ENCODE peak calls at places on chromosomes 6 and 20, in ten cellular contexts. One of them, this sample, is unnamed. For H3K9me3, the result is how much of the 10 kb centered on the place peaks cover.

GRCh38 chr6:1641391-1641790 is 31.7 kb downstream of the FOXC1 start:
- DNase-seq in AG04450: no peak
- DNase-seq in OCI-LY7: no peak
- DNase-seq in fibroblast of lung: no peak
- DNase-seq in A549: no peak
- DNase-seq in cardiac muscle cell: no peak
- DNase-seq in heart left ventricle: no peak
- DNase-seq in adrenal gland: peak
- DNase-seq in psoas muscle: no peak
- DNase-seq in IMR-90: no peak
- DNase-seq in this sample: no peak

GRCh38 chr6:157707576-157707975 is 115.5 kb upstream of the SNX9 start:
- DNase-seq in AG04450: no peak
- DNase-seq in OCI-LY7: no peak
- DNase-seq in fibroblast of lung: no peak
- DNase-seq in A549: no peak
- DNase-seq in cardiac muscle cell: no peak
- DNase-seq in heart left ventricle: no peak
- DNase-seq in adrenal gland: no peak
- DNase-seq in psoas muscle: no peak
- DNase-seq in IMR-90: no peak
- DNase-seq in this sample: no peak

GRCh38 chr6:56865081-56865875 is 89.6 kb upstream of the BEND6 start:
- DNase-seq in AG04450: no peak
- DNase-seq in OCI-LY7: no peak
- DNase-seq in fibroblast of lung: no peak
- DNase-seq in A549: no peak
- DNase-seq in cardiac muscle cell: no peak
- DNase-seq in heart left ventricle: no peak
- DNase-seq in adrenal gland: no peak
- DNase-seq in psoas muscle: no peak
- DNase-seq in IMR-90: no peak
- DNase-seq in this sample: no peak

GRCh38 chr20:1800777-1801176 is 94.4 kb upstream of the SIRPA start:
- DNase-seq in AG04450: no peak
- DNase-seq in OCI-LY7: no peak
- DNase-seq in fibroblast of lung: peak
- DNase-seq in A549: peak
- DNase-seq in cardiac muscle cell: peak
- DNase-seq in heart left ventricle: no peak
- DNase-seq in adrenal gland: no peak
- DNase-seq in psoas muscle: no peak
- DNase-seq in IMR-90: peak
- DNase-seq in this sample: no peak

GRCh38 chr6:135176464-135176863 is 4.6 kb upstream of the MYB start:
- DNase-seq in AG04450: no peak
- DNase-seq in OCI-LY7: peak
- DNase-seq in fibroblast of lung: no peak
- DNase-seq in A549: no peak
- DNase-seq in cardiac muscle cell: no peak
- DNase-seq in heart left ventricle: no peak
- DNase-seq in adrenal gland: no peak
- DNase-seq in psoas muscle: no peak
- DNase-seq in IMR-90: no peak
- DNase-seq in this sample: no peak

GRCh38 chr6:111090766-111091165 is 3.5 kb downstream of the SLC16A10 start:
- DNase-seq in AG04450: no peak
- DNase-seq in OCI-LY7: no peak
- DNase-seq in fibroblast of lung: no peak
- DNase-seq in A549: no peak
- DNase-seq in cardiac muscle cell: no peak
- DNase-seq in heart left ventricle: no peak
- DNase-seq in adrenal gland: no peak
- DNase-seq in psoas muscle: no peak
- DNase-seq in IMR-90: no peak
- DNase-seq in this sample: no peak

GRCh38 chr20:60240986-60241385 is 282.8 kb downstream of the CDH26 start:
- DNase-seq in AG04450: no peak
- DNase-seq in OCI-LY7: no peak
- DNase-seq in fibroblast of lung: no peak
- DNase-seq in A549: no peak
- DNase-seq in cardiac muscle cell: no peak
- DNase-seq in heart left ventricle: no peak
- DNase-seq in adrenal gland: no peak
- DNase-seq in psoas muscle: no peak
- DNase-seq in IMR-90: no peak
- DNase-seq in this sample: no peak

GRCh38 chr6:15512126-15512525 is 150.7 kb downstream of the DTNBP1 start:
- DNase-seq in AG04450: no peak
- DNase-seq in OCI-LY7: peak
- DNase-seq in fibroblast of lung: no peak
- DNase-seq in A549: peak
- DNase-seq in cardiac muscle cell: peak
- DNase-seq in heart left ventricle: no peak
- DNase-seq in adrenal gland: no peak
- DNase-seq in psoas muscle: no peak
- DNase-seq in IMR-90: no peak
- DNase-seq in this sample: no peak

GRCh38 chr6:117079946-117080345 is 185.4 kb upstream of the VGLL2 start:
- DNase-seq in AG04450: no peak
- DNase-seq in OCI-LY7: no peak
- DNase-seq in fibroblast of lung: no peak
- DNase-seq in A549: no peak
- DNase-seq in cardiac muscle cell: no peak
- DNase-seq in heart left ventricle: no peak
- DNase-seq in adrenal gland: no peak
- DNase-seq in psoas muscle: no peak
- DNase-seq in IMR-90: no peak
- DNase-seq in this sample: no peak

GRCh38 chr6:170160031-170160627 is 130.7 kb downstream of the DLL1 start:
- DNase-seq in AG04450: no peak
- DNase-seq in OCI-LY7: peak
- DNase-seq in fibroblast of lung: no peak
- DNase-seq in A549: no peak
- DNase-seq in cardiac muscle cell: no peak
- DNase-seq in heart left ventricle: no peak
- DNase-seq in adrenal gland: no peak
- DNase-seq in psoas muscle: no peak
- DNase-seq in IMR-90: no peak
- DNase-seq in this sample: peak

GRCh38 chr6:131982740-131983259 is 31.6 kb upstream of the CCN2 start:
- DNase-seq in AG04450: peak
- DNase-seq in OCI-LY7: no peak
- DNase-seq in fibroblast of lung: peak
- DNase-seq in A549: no peak
- DNase-seq in cardiac muscle cell: no peak
- DNase-seq in heart left ventricle: no peak
- DNase-seq in adrenal gland: no peak
- DNase-seq in psoas muscle: no peak
- DNase-seq in IMR-90: peak
- DNase-seq in this sample: no peak

GRCh38 chr20:2800590-2801458 is at the start of gene CPXM1:
- DNase-seq in AG04450: no peak
- DNase-seq in OCI-LY7: no peak
- DNase-seq in fibroblast of lung: no peak
- DNase-seq in A549: no peak
- DNase-seq in cardiac muscle cell: peak
- DNase-seq in heart left ventricle: no peak
- DNase-seq in adrenal gland: no peak
- DNase-seq in psoas muscle: no peak
- DNase-seq in IMR-90: no peak
- DNase-seq in this sample: no peak

GRCh38 chr6:85354761-85355618 is 94.9 kb upstream of the NT5E start:
- DNase-seq in AG04450: peak
- DNase-seq in OCI-LY7: peak
- DNase-seq in fibroblast of lung: peak
- DNase-seq in A549: peak
- DNase-seq in cardiac muscle cell: peak
- DNase-seq in heart left ventricle: peak
- DNase-seq in adrenal gland: peak
- DNase-seq in psoas muscle: peak
- DNase-seq in IMR-90: peak
- DNase-seq in this sample: peak

GRCh38 chr20:35641743-35642142 is 23.0 kb downstream of the CPNE1 start:
- DNase-seq in AG04450: no peak
- DNase-seq in OCI-LY7: no peak
- DNase-seq in fibroblast of lung: no peak
- DNase-seq in A549: no peak
- DNase-seq in cardiac muscle cell: no peak
- DNase-seq in heart left ventricle: no peak
- DNase-seq in adrenal gland: no peak
- DNase-seq in psoas muscle: no peak
- DNase-seq in IMR-90: no peak
- DNase-seq in this sample: no peak

GRCh38 chr6:51531623-51532022 is 555.8 kb downstream of the PKHD1 start:
- DNase-seq in AG04450: no peak
- DNase-seq in OCI-LY7: no peak
- DNase-seq in fibroblast of lung: no peak
- DNase-seq in A549: no peak
- DNase-seq in cardiac muscle cell: no peak
- DNase-seq in heart left ventricle: no peak
- DNase-seq in adrenal gland: no peak
- DNase-seq in psoas muscle: no peak
- DNase-seq in IMR-90: no peak
- DNase-seq in this sample: no peak
- TF ChIP-seq CTCF in AG04450: no peak
- TF ChIP-seq CTCF in OCI-LY7: peak
- TF ChIP-seq CTCF in fibroblast of lung: no peak
- TF ChIP-seq CTCF in A549: no peak
- TF ChIP-seq CTCF in cardiac muscle cell: no peak
- TF ChIP-seq CTCF in heart left ventricle: no peak
- TF ChIP-seq CTCF in adrenal gland: no peak
- TF ChIP-seq CTCF in psoas muscle: no peak
- TF ChIP-seq CTCF in IMR-90: no peak
- TF ChIP-seq CTCF in this sample: no peak

GRCh38 chr20:51749674-51750036 is 18.5 kb downstream of the ATP9A start:
- DNase-seq in AG04450: no peak
- DNase-seq in OCI-LY7: no peak
- DNase-seq in fibroblast of lung: peak
- DNase-seq in A549: peak
- DNase-seq in cardiac muscle cell: no peak
- DNase-seq in heart left ventricle: no peak
- DNase-seq in adrenal gland: no peak
- DNase-seq in psoas muscle: no peak
- DNase-seq in IMR-90: peak
- DNase-seq in this sample: no peak
- H3K27ac ChIP-seq in AG04450: peak
- H3K27ac ChIP-seq in OCI-LY7: no peak
- H3K27ac ChIP-seq in fibroblast of lung: peak
- H3K27ac ChIP-seq in A549: peak
- H3K27ac ChIP-seq in cardiac muscle cell: no peak
- H3K27ac ChIP-seq in heart left ventricle: no peak
- H3K27ac ChIP-seq in adrenal gland: peak
- H3K27ac ChIP-seq in psoas muscle: peak
- H3K27ac ChIP-seq in IMR-90: no peak
- H3K27ac ChIP-seq in this sample: no peak

DNA sequence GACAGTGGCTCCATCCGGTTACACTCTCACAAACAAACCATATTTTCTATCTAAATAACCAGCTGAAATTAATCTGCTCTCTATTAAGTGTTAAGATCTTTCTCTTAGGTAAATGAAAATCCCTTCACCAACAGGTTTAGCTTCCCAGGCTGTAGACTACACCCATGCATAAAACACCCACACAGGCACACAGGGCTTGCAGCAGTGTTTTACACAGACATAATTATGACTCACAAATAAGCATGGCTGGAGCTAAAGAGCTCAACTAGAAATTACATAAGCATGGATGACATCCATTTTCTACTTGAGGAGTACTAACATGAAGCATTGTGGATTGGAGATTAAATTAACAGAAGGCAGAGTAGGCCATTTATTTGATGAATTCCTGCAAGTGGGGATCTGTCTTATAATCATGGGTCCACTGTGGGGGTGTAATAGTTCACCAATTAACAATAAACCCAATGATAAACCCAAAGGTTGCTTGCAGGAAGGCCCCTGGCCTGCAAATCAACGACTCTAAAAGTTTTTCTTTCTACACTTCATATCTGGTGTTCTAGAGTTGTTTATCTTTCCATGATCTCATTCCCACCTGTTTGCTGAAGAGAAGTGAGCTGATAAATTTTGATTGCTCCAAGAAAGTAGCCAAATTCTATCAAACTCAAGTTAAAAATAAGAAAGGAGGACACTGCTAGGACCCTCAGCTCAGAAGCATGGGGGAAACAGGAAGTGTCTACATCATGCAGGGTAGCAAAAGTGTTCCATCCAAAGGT is 33.8 kb upstream of the E2F3 start:
- DNase-seq in AG04450: no peak
- DNase-seq in OCI-LY7: no peak
- DNase-seq in fibroblast of lung: no peak
- DNase-seq in A549: no peak
- DNase-seq in cardiac muscle cell: no peak
- DNase-seq in heart left ventricle: no peak
- DNase-seq in adrenal gland: no peak
- DNase-seq in psoas muscle: no peak
- DNase-seq in IMR-90: peak
- DNase-seq in this sample: no peak
- H3K9me3 ChIP-seq in AG04450: under half
- H3K9me3 ChIP-seq in OCI-LY7: under half
- H3K9me3 ChIP-seq in fibroblast of lung: under half
- H3K9me3 ChIP-seq in A549: under half
- H3K9me3 ChIP-seq in cardiac muscle cell: under half
- H3K9me3 ChIP-seq in heart left ventricle: under half
- H3K9me3 ChIP-seq in adrenal gland: under half
- H3K9me3 ChIP-seq in psoas muscle: under half
- H3K9me3 ChIP-seq in IMR-90: under half
- H3K9me3 ChIP-seq in this sample: under half

GRCh38 chr6:35089935-35090505 is 51.1 kb downstream of the TCP11 start:
- DNase-seq in AG04450: peak
- DNase-seq in OCI-LY7: no peak
- DNase-seq in fibroblast of lung: peak
- DNase-seq in A549: no peak
- DNase-seq in cardiac muscle cell: no peak
- DNase-seq in heart left ventricle: no peak
- DNase-seq in adrenal gland: no peak
- DNase-seq in psoas muscle: no peak
- DNase-seq in IMR-90: peak
- DNase-seq in this sample: no peak

GRCh38 chr6:35089216-35089934 is 51.8 kb downstream of the TCP11 start:
- DNase-seq in AG04450: no peak
- DNase-seq in OCI-LY7: no peak
- DNase-seq in fibroblast of lung: no peak
- DNase-seq in A549: no peak
- DNase-seq in cardiac muscle cell: no peak
- DNase-seq in heart left ventricle: peak
- DNase-seq in adrenal gland: no peak
- DNase-seq in psoas muscle: no peak
- DNase-seq in IMR-90: no peak
- DNase-seq in this sample: no peak

GRCh38 chr6:35087361-35088280 is 53.5 kb downstream of the TCP11 start:
- DNase-seq in AG04450: no peak
- DNase-seq in OCI-LY7: no peak
- DNase-seq in fibroblast of lung: no peak
- DNase-seq in A549: no peak
- DNase-seq in cardiac muscle cell: no peak
- DNase-seq in heart left ventricle: peak
- DNase-seq in adrenal gland: no peak
- DNase-seq in psoas muscle: no peak
- DNase-seq in IMR-90: no peak
- DNase-seq in this sample: no peak

GRCh38 chr6:35086636-35087360 is 54.3 kb downstream of the TCP11 start:
- DNase-seq in AG04450: no peak
- DNase-seq in OCI-LY7: no peak
- DNase-seq in fibroblast of lung: no peak
- DNase-seq in A549: no peak
- DNase-seq in cardiac muscle cell: no peak
- DNase-seq in heart left ventricle: peak
- DNase-seq in adrenal gland: no peak
- DNase-seq in psoas muscle: no peak
- DNase-seq in IMR-90: no peak
- DNase-seq in this sample: no peak

GRCh38 chr6:35088281-35089215 is 52.6 kb downstream of the TCP11 start:
- DNase-seq in AG04450: no peak
- DNase-seq in OCI-LY7: no peak
- DNase-seq in fibroblast of lung: no peak
- DNase-seq in A549: no peak
- DNase-seq in cardiac muscle cell: no peak
- DNase-seq in heart left ventricle: peak
- DNase-seq in adrenal gland: no peak
- DNase-seq in psoas muscle: no peak
- DNase-seq in IMR-90: no peak
- DNase-seq in this sample: no peak
- TF ChIP-seq CTCF in AG04450: no peak
- TF ChIP-seq CTCF in OCI-LY7: no peak
- TF ChIP-seq CTCF in fibroblast of lung: no peak
- TF ChIP-seq CTCF in A549: no peak
- TF ChIP-seq CTCF in cardiac muscle cell: no peak
- TF ChIP-seq CTCF in heart left ventricle: no peak
- TF ChIP-seq CTCF in adrenal gland: no peak
- TF ChIP-seq CTCF in psoas muscle: no peak
- TF ChIP-seq CTCF in IMR-90: no peak
- TF ChIP-seq CTCF in this sample: no peak

This sample was measured in lower lobe of right lung.